ENCODE peak calls at places on chromosomes 3 and 15, in six cellular contexts. A is K562, W is stomach, S is transverse colon, I is breast epithelium, P is suprapubic skin. J is an unnamed sample. For H3K4me1, the result is how much of the 10 kb centered on the place peaks cover.

GRCh38 chr3:43345877-43346276 is 59.5 kb downstream of the SNRK start:
- DNase-seq in A (no peak), W (no peak), S (no peak), I (no peak), P (no peak), J (no peak)

GRCh38 chr3:100600181-100601042 is 9.0 kb upstream of the ADGRG7 start:
- DNase-seq in A (no peak), W (no peak), S (no peak), I (no peak), P (no peak), J (no peak)

GRCh38 chr3:133812872-133813271 is 7.3 kb downstream of the SRPRB start:
- DNase-seq in A (no peak), W (no peak), S (no peak), I (no peak), P (no peak), J (no peak)

GRCh38 chr15:73298522-73298921 is 70.2 kb downstream of the HCN4 start:
- DNase-seq in A (no peak), W (no peak), S (no peak), I (no peak), P (no peak), J (no peak)

GRCh38 chr3:170908235-170909116 is at the start of gene EIF5A2:
- DNase-seq in A (peak), W (peak), S (peak), I (peak), P (peak), J (peak)

GRCh38 chr3:133038089-133038730 is at the start of gene TMEM108:
- DNase-seq in A (peak), W (peak), S (peak), I (peak), P (peak), J (peak)

GRCh38 chr3:18295171-18295920 is 129.8 kb downstream of the SATB1 start:
- DNase-seq in A (peak), W (peak), S (peak), I (no peak), P (no peak), J (no peak)

GRCh38 chr15:51024735-51025453 is 69.8 kb downstream of the TNFAIP8L3 start:
- DNase-seq in A (no peak), W (no peak), S (no peak), I (no peak), P (no peak), J (no peak)

GRCh38 chr3:29454326-29454725 is 173.5 kb downstream of the RBMS3 start:
- DNase-seq in A (no peak), W (no peak), S (no peak), I (peak), P (no peak), J (no peak)
- TF ChIP-seq POLR2AphosphoS5 in A (no peak), W (no peak), S (no peak), I (no peak), P (no peak), J (no peak)

GRCh38 chr3:195888311-195888761 is 20.0 kb downstream of the TNK2 start:
- DNase-seq in A (no peak), W (no peak), S (no peak), I (no peak), P (no peak), J (no peak)
- H3K4me1 ChIP-seq in A (half or more), W (half or more), S (under half), I (under half), P (under half), J (under half)

DNA sequence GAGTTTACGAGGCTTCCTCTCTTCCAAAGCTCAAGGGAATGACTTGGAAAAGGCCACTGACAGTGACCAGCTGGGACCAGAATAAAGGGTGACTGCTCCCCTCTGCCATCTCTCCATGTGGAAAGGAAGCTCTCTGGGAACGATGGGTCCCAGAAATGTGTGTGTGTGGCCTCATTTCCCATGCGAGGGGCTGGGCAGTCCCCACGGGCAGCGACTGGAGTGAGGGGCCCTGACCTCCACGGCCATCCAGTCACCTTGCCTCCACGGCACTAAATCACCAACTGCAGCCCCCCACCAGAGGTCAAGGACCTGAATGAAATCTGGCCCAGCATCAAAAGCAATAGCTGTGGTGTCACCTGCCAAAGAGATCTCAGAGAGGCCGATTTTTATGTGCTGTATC is 29.6 kb downstream of the RGMA start:
- DNase-seq in A (no peak), W (no peak), S (no peak), I (no peak), P (no peak), J (no peak)
- H3K27ac ChIP-seq in A (no peak), W (peak), S (peak), I (no peak), P (no peak), J (no peak)

DNA sequence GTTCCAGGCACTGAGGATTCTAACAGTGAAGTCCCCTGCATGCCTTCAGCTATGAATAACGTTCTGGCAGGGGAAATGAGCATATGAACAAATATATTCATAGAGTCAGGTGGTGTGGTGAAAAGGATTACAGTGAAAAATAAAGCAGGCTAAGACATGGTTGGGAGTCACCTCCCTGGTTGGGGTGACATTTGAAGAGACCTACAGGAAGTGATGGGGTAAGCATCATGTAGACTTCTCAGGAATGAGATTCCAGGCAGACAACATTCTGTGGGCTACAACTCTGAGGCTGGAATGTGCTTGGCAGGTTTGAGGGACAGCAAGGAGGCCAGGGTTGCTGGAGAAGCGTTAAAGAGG is 15.0 kb downstream of the FRMD4B start:
- DNase-seq in A (no peak), W (no peak), S (no peak), I (no peak), P (no peak), J (no peak)
- TF ChIP-seq POLR2AphosphoS5 in A (no peak), W (no peak), S (no peak), I (no peak), P (no peak), J (no peak)

GRCh38 chr3:169430687-169431404 is 232.7 kb downstream of the MECOM start:
- DNase-seq in A (no peak), W (peak), S (no peak), I (no peak), P (no peak), J (no peak)

GRCh38 chr3:169432692-169433432 is 230.7 kb downstream of the MECOM start:
- DNase-seq in A (no peak), W (peak), S (no peak), I (no peak), P (no peak), J (no peak)

GRCh38 chr3:169429328-169429727 is 234.2 kb downstream of the MECOM start:
- DNase-seq in A (no peak), W (no peak), S (no peak), I (no peak), P (no peak), J (no peak)
- H3K4me1 ChIP-seq in A (under half), W (under half), S (under half), I (under half), P (under half), J (under half)

GRCh38 chr15:49174902-49175301 is 4.9 kb downstream of the GALK2 start:
- DNase-seq in A (no peak), W (no peak), S (no peak), I (no peak), P (no peak), J (no peak)

GRCh38 chr15:49169880-49170597 is at the start of gene GALK2:
- DNase-seq in A (peak), W (peak), S (peak), I (peak), P (peak), J (peak)

GRCh38 chr15:49168026-49168425 is 2.0 kb upstream of the GALK2 start:
- DNase-seq in A (no peak), W (no peak), S (no peak), I (no peak), P (no peak), J (no peak)

DNA sequence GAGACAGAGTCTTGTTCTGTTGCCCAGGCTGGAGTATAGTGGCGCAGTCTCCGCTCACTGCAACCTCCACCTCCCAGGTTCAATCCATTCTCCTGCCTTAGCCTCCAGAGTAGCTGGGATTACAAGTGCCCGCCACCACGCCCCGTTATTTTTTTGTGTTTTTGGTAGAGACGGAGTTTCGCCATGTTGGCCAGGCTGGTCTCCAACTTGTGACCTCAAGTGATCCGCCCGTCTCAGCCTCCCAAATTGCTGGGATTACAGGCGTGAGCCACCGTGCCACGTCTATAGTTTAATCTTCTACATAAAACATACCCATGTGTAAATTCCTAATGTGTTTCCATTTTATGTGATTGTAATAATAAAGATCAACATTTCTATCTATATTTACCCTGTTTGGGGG is 1.7 kb downstream of the GALK2 start:
- DNase-seq in A (no peak), W (no peak), S (no peak), I (no peak), P (no peak), J (no peak)
- H3K27ac ChIP-seq in A (peak), W (no peak), S (no peak), I (no peak), P (no peak), J (no peak)